ENCODE peak calls at places on chromosomes 4 and X, in eight cellular contexts. H is heart left ventricle, E is endodermal cell, K is RPMI7951, O is non-pigmented ciliary epithelial cell, F is mesendoderm, A is iPS-NIHi11, I is HEK293T. B is an unnamed sample.

GRCh38 chrX:105822138-105823091 is at the start of gene NRK:
- DNase-seq in H (peak; percentile 34), E (peak; percentile 70), K (no peak), O (no peak), F (peak; percentile 35), A (peak; percentile 33), I (peak; percentile 10), B (no peak)

GRCh38 chr4:187480146-187481145 is 515.1 kb upstream of the ZFP42 start:
- DNase-seq in H (no peak), E (no peak), K (peak; percentile 79), O (peak; percentile 62), F (no peak), A (no peak), I (no peak), B (no peak)

GRCh38 chr4:143016171-143016570 is 168.5 kb upstream of the USP38 start:
- DNase-seq in H (no peak), E (no peak), K (no peak), O (no peak), F (no peak), A (no peak), I (no peak), B (no peak)

GRCh38 chr4:7806724-7807123 is 132.9 kb downstream of the AFAP1 start:
- DNase-seq in H (no peak), E (no peak), K (no peak), O (no peak), F (no peak), A (no peak), I (no peak), B (no peak)

GRCh38 chr4:189121336-189121735 is 819.3 kb upstream of the FRG1 start:
- DNase-seq in H (no peak), E (no peak), K (no peak), O (no peak), F (no peak), A (no peak), I (no peak), B (no peak)

GRCh38 chr4:89158884-89159503 is 47.7 kb downstream of the TIGD2 start:
- DNase-seq in H (no peak), E (no peak), K (peak; percentile 22), O (no peak), F (peak; percentile 29), A (peak; percentile 43), I (peak; percentile 40), B (peak; percentile 78)

GRCh38 chr4:112546476-112546875 is 30.5 kb upstream of the NEUROG2 start:
- DNase-seq in H (no peak), E (no peak), K (no peak), O (no peak), F (no peak), A (no peak), I (no peak), B (no peak)

GRCh38 chrX:21698274-21698673 is 40.1 kb upstream of the KLHL34 start:
- DNase-seq in H (no peak), E (no peak), K (no peak), O (no peak), F (no peak), A (no peak), I (no peak), B (no peak)

GRCh38 chrX:48102874-48103374 is 27.5 kb upstream of the SPACA5B start:
- DNase-seq in H (no peak), E (no peak), K (no peak), O (no peak), F (no peak), A (no peak), I (no peak), B (no peak)

GRCh38 chr4:146567396-146567795 is 45.7 kb upstream of the SLC10A7 start:
- DNase-seq in H (no peak), E (no peak), K (peak; percentile 73), O (no peak), F (peak; percentile 53), A (no peak), I (no peak), B (no peak)

GRCh38 chr4:1201851-1202525 is 29.6 kb upstream of the SPON2 start:
- DNase-seq in H (peak; percentile 58), E (peak; percentile 30), K (no peak), O (peak; percentile 68), F (no peak), A (peak; percentile 11), I (no peak), B (no peak)

GRCh38 chrX:9339603-9340569 is 125.0 kb upstream of the TBL1X start:
- DNase-seq in H (peak; percentile 68), E (peak; percentile 63), K (peak; percentile 33), O (no peak), F (no peak), A (peak; percentile 14), I (no peak), B (no peak)

GRCh38 chr4:24544208-24544607 is 40.1 kb downstream of the DHX15 start:
- DNase-seq in H (no peak), E (no peak), K (no peak), O (no peak), F (no peak), A (no peak), I (no peak), B (no peak)

GRCh38 chr4:146132445-146132844 is 43.1 kb upstream of the LSM6 start:
- DNase-seq in H (no peak), E (no peak), K (peak; percentile 26), O (no peak), F (no peak), A (no peak), I (no peak), B (no peak)

GRCh38 chr4:124890522-124890921 is 178.0 kb upstream of the ANKRD50 start:
- DNase-seq in H (no peak), E (no peak), K (no peak), O (no peak), F (no peak), A (no peak), I (no peak), B (no peak)

GRCh38 chr4:5751073-5751917 is 40.3 kb downstream of the EVC start:
- DNase-seq in H (no peak), E (peak; percentile 62), K (peak; percentile 15), O (no peak), F (no peak), A (peak; percentile 8), I (no peak), B (no peak)

GRCh38 chr4:134906404-134907023 is 704.9 kb upstream of the PABPC4L start:
- DNase-seq in H (no peak), E (peak; percentile 67), K (no peak), O (no peak), F (peak; percentile 62), A (peak; percentile 34), I (peak; percentile 18), B (no peak)

GRCh38 chr4:89489338-89489771 is 181.8 kb upstream of the GPRIN3 start:
- DNase-seq in H (peak; percentile 22), E (peak; percentile 75), K (no peak), O (no peak), F (peak; percentile 54), A (peak; percentile 20), I (no peak), B (no peak)

GRCh38 chr4:105741548-105741947 is 33.0 kb downstream of the GSTCD start:
- DNase-seq in H (no peak), E (no peak), K (no peak), O (peak; percentile 8), F (no peak), A (no peak), I (no peak), B (no peak)

GRCh38 chr4:48409203-48409602 is 67.9 kb downstream of the SLAIN2 start:
- DNase-seq in H (no peak), E (no peak), K (no peak), O (no peak), F (no peak), A (no peak), I (no peak), B (no peak)

GRCh38 chr4:72531322-72531721 is 37.7 kb downstream of the ADAMTS3 start:
- DNase-seq in H (no peak), E (no peak), K (no peak), O (no peak), F (no peak), A (no peak), I (no peak), B (no peak)

GRCh38 chr4:52250124-52250523 is 199.0 kb downstream of the SPATA18 start:
- DNase-seq in H (peak; percentile 68), E (no peak), K (no peak), O (no peak), F (no peak), A (no peak), I (no peak), B (no peak)

GRCh38 chr4:94463771-94464170 is 12.0 kb downstream of the PDLIM5 start:
- DNase-seq in H (no peak), E (no peak), K (no peak), O (no peak), F (no peak), A (no peak), I (no peak), B (no peak)

GRCh38 chrX:71671043-71671829 is 3.9 kb downstream of the LOC101059915 start:
- DNase-seq in H (no peak), E (no peak), K (no peak), O (no peak), F (no peak), A (no peak), I (no peak), B (no peak)

B was measured in cerebellar nuclear complex.